ENCODE peak calls at places on chromosomes 1 and 21, in five cellular contexts. R, L, O, H and N are unnamed samples.
A peak's percentile ranks its signal among the peaks of the same experiment; 100 is the strongest.

GRCh38 chr1:156961709-156962108 is 41.3 kb downstream of the LRRC71 start:
- DNase-seq in R (peak; percentile 13), L (no peak), H (no peak), O (no peak), N (peak; percentile 38)

GRCh38 chr1:41418868-41419583 is 57.8 kb downstream of the FOXO6 start:
- DNase-seq in H (peak; percentile 97), R (peak; percentile 92), L (peak; percentile 92), O (no peak), N (no peak)

GRCh38 chr1:109396971-109397370 is 747 bp downstream of the SORT1 start:
- DNase-seq in L (peak; percentile 12), H (no peak), O (no peak), R (no peak), N (peak; percentile 3)

GRCh38 chr1:224271106-224271505 is 58.9 kb downstream of the NVL start:
- DNase-seq in R (no peak), H (no peak), L (no peak), O (no peak), N (no peak)

GRCh38 chr1:195851804-195852203 is 756.4 kb downstream of the KCNT2 start:
- DNase-seq in H (no peak), O (no peak), R (peak; percentile 37), L (peak; percentile 12), N (no peak)

GRCh38 chr1:20343149-20343936 is 52.7 kb downstream of the VWA5B1 start:
- DNase-seq in L (no peak), H (peak; percentile 67), O (peak; percentile 76), R (no peak), N (peak; percentile 14)

GRCh38 chr1:111275079-111275478 is 15.6 kb upstream of the CHIA start:
- DNase-seq in H (peak; percentile 75), O (no peak), L (peak; percentile 77), R (peak; percentile 80), N (no peak)

GRCh38 chr1:83113686-83114085 is 885.2 kb downstream of the TTLL7 start:
- DNase-seq in R (peak; percentile 7), H (no peak), O (no peak), L (no peak), N (no peak)

GRCh38 chr1:67458663-67459062 is 28.5 kb upstream of the SERBP1 start:
- DNase-seq in L (no peak), R (no peak), H (no peak), O (no peak), N (no peak)

GRCh38 chr1:227894831-227895451 is 52.8 kb downstream of the WNT9A start:
- DNase-seq in R (no peak), H (peak; percentile 31), O (no peak), L (no peak), N (no peak)

GRCh38 chr1:218476385-218476784 is 131.2 kb downstream of the TGFB2 start:
- DNase-seq in L (peak; percentile 90), R (peak; percentile 91), H (no peak), O (no peak), N (no peak)

GRCh38 chr21:34335316-34335715 is 28.5 kb upstream of the KCNE2 start:
- DNase-seq in O (peak; percentile 43), L (no peak), R (no peak), H (no peak), N (no peak)

GRCh38 chr1:206526064-206526911 is 19.0 kb downstream of the RASSF5 start:
- DNase-seq in R (no peak), L (no peak), O (no peak), H (no peak), N (no peak)

GRCh38 chr21:42349420-42350075 is 1.2 kb downstream of the TFF2 start:
- DNase-seq in R (no peak), L (no peak), O (no peak), H (no peak), N (no peak)

GRCh38 chr1:91569411-91570104 is 68.9 kb downstream of the CDC7 start:
- DNase-seq in L (peak; percentile 96), R (peak; percentile 99), H (peak; percentile 90), O (no peak), N (no peak)

GRCh38 chr21:15894596-15894995 is 164.8 kb downstream of the USP25 start:
- DNase-seq in H (no peak), L (peak; percentile 20), O (no peak), R (peak; percentile 18), N (no peak)

GRCh38 chr1:93907718-93908117 is 1.5 kb downstream of the GCLM start:
- DNase-seq in L (peak; percentile 24), H (no peak), R (peak; percentile 71), O (no peak), N (no peak)

GRCh38 chr21:36207577-36208320 is 51.1 kb downstream of the DOP1B start:
- DNase-seq in H (no peak), R (peak; percentile 82), L (peak; percentile 79), O (no peak), N (no peak)

GRCh38 chr1:213273546-213273945 is 222.5 kb downstream of the RPS6KC1 start:
- DNase-seq in O (no peak), H (no peak), L (no peak), R (no peak), N (no peak)

GRCh38 chr21:33817663-33818433 is 97.8 kb downstream of the ATP5PO start:
- DNase-seq in L (no peak), R (peak; percentile 28), O (no peak), H (no peak), N (no peak)

GRCh38 chr1:13965770-13966398 is 265.9 kb downstream of the PRDM2 start:
- DNase-seq in R (peak; percentile 7), O (peak; percentile 56), H (peak; percentile 62), L (peak; percentile 35), N (no peak)

GRCh38 chr1:21157054-21157453 is 19.6 kb downstream of the EIF4G3 start:
- DNase-seq in H (no peak), R (no peak), L (no peak), O (no peak), N (no peak)

GRCh38 chr1:150841626-150842025 is 33.6 kb upstream of the CTSK start:
- DNase-seq in H (no peak), R (no peak), O (no peak), L (no peak), N (peak; percentile 82)

GRCh38 chr1:3156936-3157335 is 87.9 kb downstream of the PRDM16 start:
- DNase-seq in L (no peak), H (no peak), O (no peak), R (no peak), N (no peak)

GRCh38 chr1:226973898-226974543 is 33.9 kb downstream of the COQ8A start:
- DNase-seq in O (no peak), R (no peak), L (peak; percentile 27), H (peak; percentile 81), N (no peak)

GRCh38 chr21:28937737-28938136 is 54.9 kb downstream of the LTN1 start:
- DNase-seq in R (no peak), O (no peak), H (no peak), L (no peak), N (no peak)

GRCh38 chr1:218742478-218743260 is 397.5 kb downstream of the TGFB2 start:
- DNase-seq in H (no peak), O (no peak), L (peak; percentile 84), R (no peak), N (no peak)

GRCh38 chr1:205744403-205744802 is 5.6 kb downstream of the NUCKS1 start:
- DNase-seq in R (no peak), O (no peak), H (no peak), L (no peak), N (no peak)

GRCh38 chr1:7948950-7949349 is 8.3 kb upstream of the TNFRSF9 start:
- DNase-seq in R (peak; percentile 88), O (no peak), H (no peak), L (peak; percentile 84), N (peak; percentile 34)